ENCODE peak calls at places on chromosome 1, in ten cellular contexts. Z, A, D, Q, V, P, S, M, J and Y are unnamed samples.

GRCh38 chr1:200526709-200527612 is 93.6 kb downstream of the KIF14 start:
- DNase-seq in Z (no peak), S (no peak), A (no peak), J (no peak), M (no peak), P (no peak), V (no peak), Q (no peak), D (peak), Y (no peak)

GRCh38 chr1:229068266-229069043 is 202.5 kb upstream of the RAB4A start:
- DNase-seq in A (peak), V (no peak), Z (peak), P (no peak), D (no peak), M (no peak), S (no peak), Q (no peak), J (no peak), Y (peak)

GRCh38 chr1:208000001-208000400 is 89.1 kb upstream of the CD34 start:
- DNase-seq in D (no peak), M (no peak), A (no peak), S (no peak), V (no peak), P (no peak), Z (no peak), J (no peak), Q (peak), Y (no peak)

GRCh38 chr1:42736571-42737200 is 3.4 kb downstream of the CLDN19 start:
- DNase-seq in V (no peak), Z (no peak), J (no peak), P (no peak), S (no peak), A (no peak), D (no peak), Q (no peak), M (no peak), Y (no peak)

GRCh38 chr1:25769625-25770024 is 30.4 kb upstream of the SELENON start:
- DNase-seq in D (no peak), A (no peak), J (no peak), Q (no peak), S (no peak), P (no peak), Z (no peak), V (no peak), M (no peak), Y (no peak)

GRCh38 chr1:147635342-147635741 is 35.0 kb downstream of the ACP6 start:
- DNase-seq in J (no peak), D (no peak), V (no peak), Q (no peak), S (no peak), P (no peak), M (no peak), A (no peak), Z (no peak), Y (no peak)

GRCh38 chr1:154463512-154463990 is 38.5 kb upstream of the TDRD10 start:
- DNase-seq in Q (no peak), S (no peak), J (no peak), A (no peak), P (no peak), Z (peak), D (no peak), V (no peak), M (no peak), Y (peak)

GRCh38 chr1:116288201-116288598 is 84.8 kb upstream of the ATP1A1 start:
- DNase-seq in D (no peak), P (no peak), S (no peak), V (no peak), J (no peak), Z (no peak), M (no peak), Q (no peak), A (no peak), Y (no peak)

GRCh38 chr1:91673603-91674002 is 173.0 kb downstream of the CDC7 start:
- DNase-seq in Q (no peak), D (no peak), V (no peak), Z (no peak), A (no peak), S (no peak), J (no peak), M (no peak), P (no peak), Y (no peak)

GRCh38 chr1:175152006-175152652 is 40.4 kb downstream of the KIAA0040 start:
- DNase-seq in J (peak), D (peak), P (peak), S (peak), V (peak), A (peak), Z (peak), M (peak), Q (no peak), Y (peak)

GRCh38 chr1:43376723-43377235 is 9.0 kb upstream of the ELOVL1 start:
- DNase-seq in D (no peak), A (no peak), V (no peak), P (no peak), Q (no peak), J (no peak), M (no peak), Z (no peak), S (no peak), Y (no peak)

GRCh38 chr1:171833091-171833822 is 8.0 kb upstream of the DNM3 start:
- DNase-seq in J (no peak), P (no peak), Q (no peak), M (no peak), V (no peak), A (no peak), S (no peak), Z (no peak), D (peak), Y (no peak)

GRCh38 chr1:51048670-51049069 is 53.4 kb upstream of the C1orf185 start:
- DNase-seq in J (no peak), S (no peak), P (no peak), A (no peak), D (no peak), M (no peak), Q (no peak), V (no peak), Z (no peak), Y (no peak)

GRCh38 chr1:20166047-20166446 is 19.8 kb upstream of the UBXN10 start:
- DNase-seq in A (no peak), V (no peak), Q (no peak), J (no peak), D (no peak), Z (no peak), M (no peak), P (no peak), S (peak), Y (no peak)

GRCh38 chr1:225454733-225455132 is 26.9 kb upstream of the LBR start:
- DNase-seq in Z (no peak), V (no peak), M (peak), A (peak), D (peak), P (no peak), S (no peak), Q (no peak), J (no peak), Y (peak)

GRCh38 chr1:172397221-172397620 is 23.3 kb upstream of the C1orf105 start:
- DNase-seq in D (peak), P (no peak), Q (no peak), M (no peak), Z (no peak), J (no peak), A (no peak), V (no peak), S (no peak), Y (peak)

GRCh38 chr1:244860078-244860477 is 4.3 kb downstream of the HNRNPU start:
- DNase-seq in Z (no peak), A (no peak), V (no peak), Q (no peak), P (no peak), M (no peak), D (no peak), S (no peak), J (no peak), Y (no peak)

GRCh38 chr1:205141236-205142104 is 19.7 kb upstream of the RBBP5 start:
- DNase-seq in Z (peak), J (peak), A (peak), Q (no peak), V (peak), S (peak), M (peak), P (peak), D (peak), Y (peak)

GRCh38 chr1:64686828-64687724 is 57.8 kb upstream of the RAVER2 start:
- DNase-seq in Q (no peak), Z (no peak), S (no peak), D (peak), V (no peak), A (peak), M (peak), J (peak), P (peak), Y (peak)

GRCh38 chr1:243482237-243483022 is 226.6 kb downstream of the SDCCAG8 start:
- DNase-seq in D (peak), Q (no peak), A (peak), M (no peak), V (no peak), P (no peak), S (no peak), Z (peak), J (no peak), Y (no peak)

DNA sequence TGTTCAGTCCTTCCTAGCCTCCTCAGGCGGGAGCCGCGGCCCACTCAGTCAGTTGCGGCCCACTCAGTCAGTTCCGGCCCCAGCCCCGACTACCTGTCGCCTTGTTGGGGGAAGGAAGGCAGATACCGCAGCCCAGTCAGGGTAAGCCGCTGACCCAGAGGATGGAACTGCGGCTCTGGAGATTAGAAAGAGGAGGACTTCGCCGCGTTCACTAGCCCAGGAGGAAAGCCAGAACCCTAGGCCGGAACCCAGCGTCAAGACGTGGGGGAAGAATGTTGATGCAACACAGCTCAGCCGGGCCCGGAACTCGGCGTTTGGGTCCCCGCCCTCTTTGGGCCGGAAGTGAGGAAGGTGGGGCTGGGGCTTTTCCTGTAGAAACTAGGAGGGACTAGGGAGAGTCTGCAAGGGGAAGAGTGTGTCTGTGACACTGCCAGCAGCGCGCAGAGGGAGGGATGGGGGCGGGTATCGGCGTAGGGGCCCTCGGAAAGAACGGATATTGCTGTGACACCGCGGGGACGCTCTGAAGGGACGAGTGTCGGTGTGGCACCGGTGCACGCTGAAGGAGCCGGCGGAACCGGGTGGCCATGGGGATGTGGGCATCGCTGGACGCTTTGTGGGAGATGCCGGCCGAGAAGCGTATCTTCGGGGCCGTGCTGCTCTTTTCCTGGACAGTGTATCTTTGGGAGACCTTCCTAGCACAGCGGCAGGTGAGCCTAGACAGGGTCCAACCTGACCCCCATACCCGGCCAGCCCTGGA is at the start of gene ZMPSTE24:
- DNase-seq in D (peak), J (peak), P (peak), S (peak), Z (peak), V (peak), M (peak), A (peak), Q (peak), Y (peak)
- TF ChIP-seq POLR2A in D (peak), J (peak), P (peak), S (peak), Z (peak), V (peak), M (peak), A (peak), Q (peak), Y (peak)

GRCh38 chr1:35178295-35178695 is 14.7 kb downstream of the SFPQ start:
- DNase-seq in S (no peak), J (no peak), P (no peak), V (no peak), D (no peak), Z (no peak), M (no peak), A (no peak), Q (no peak), Y (no peak)
- TF ChIP-seq POLR2A in S (no peak), J (no peak), P (no peak), V (no peak), D (no peak), Z (no peak), M (no peak), A (no peak), Q (no peak), Y (no peak)

DNA sequence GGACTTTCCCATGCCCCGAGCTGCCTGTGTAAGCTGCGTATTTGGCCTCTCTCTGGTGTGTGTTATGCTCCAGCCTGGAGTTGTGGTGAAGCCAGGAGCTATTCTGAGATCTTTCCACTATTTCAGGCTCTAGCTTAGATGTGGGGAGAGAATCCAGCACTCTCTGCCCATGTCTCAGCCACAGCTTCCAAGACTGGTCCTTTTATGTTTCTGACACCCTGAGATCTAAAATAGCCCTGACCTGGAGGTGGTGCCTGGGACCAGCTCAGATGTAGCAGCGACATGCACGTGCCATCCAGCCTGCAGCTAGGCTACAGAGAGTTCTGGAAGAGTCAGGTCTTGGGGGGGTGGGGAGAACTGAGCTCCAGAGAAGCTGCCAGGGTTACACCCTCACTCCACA is 76.5 kb downstream of the TENT5C start:
- DNase-seq in M (no peak), J (no peak), V (no peak), Q (no peak), Z (peak), D (no peak), S (no peak), P (no peak), A (no peak), Y (no peak)
- TF ChIP-seq POLR2A in M (no peak), J (no peak), V (no peak), Q (no peak), Z (peak), D (no peak), S (no peak), P (no peak), A (no peak), Y (no peak)

GRCh38 chr1:183391863-183392262 is 26.3 kb downstream of the NMNAT2 start:
- DNase-seq in A (no peak), Q (no peak), J (no peak), V (no peak), Z (peak), S (no peak), D (no peak), M (no peak), P (no peak), Y (no peak)

GRCh38 chr1:183394435-183394834 is 23.7 kb downstream of the NMNAT2 start:
- DNase-seq in D (no peak), M (no peak), J (no peak), Q (no peak), S (no peak), V (no peak), P (no peak), A (no peak), Z (no peak), Y (no peak)
- TF ChIP-seq POLR2A in D (no peak), M (no peak), J (no peak), Q (no peak), S (no peak), V (no peak), P (no peak), A (no peak), Z (no peak), Y (no peak)

GRCh38 chr1:155969377-155969791 is 9.0 kb downstream of the ARHGEF2 start:
- DNase-seq in A (no peak), Z (no peak), J (no peak), V (no peak), Q (no peak), M (no peak), D (no peak), P (no peak), S (no peak), Y (no peak)
- TF ChIP-seq POLR2A in A (no peak), Z (no peak), J (no peak), V (no peak), Q (no peak), M (no peak), D (no peak), P (no peak), S (no peak), Y (no peak)